ENCODE peak calls at places on chromosomes 2 and 18, in seven cellular contexts. I is heart left ventricle, B is ovary, P is A549, S is endothelial cell of umbilical vein, F is stomach, Q is HCT116. K is an unnamed sample.

GRCh38 chr2:70888925-70889715 is 46.6 kb upstream of the ATP6V1B1 start:
- DNase-seq in I (no peak), B (no peak), P (no peak), S (no peak), F (peak), Q (no peak), K (no peak)

GRCh38 chr2:25109822-25110221 is 58.6 kb downstream of the POMC start:
- DNase-seq in I (no peak), B (no peak), P (no peak), S (no peak), F (no peak), Q (no peak), K (no peak)

GRCh38 chr18:3595282-3596273 is 145.6 kb downstream of the TGIF1 start:
- DNase-seq in I (no peak), B (no peak), P (peak), S (peak), F (peak), Q (no peak), K (peak)

GRCh38 chr2:166230024-166230723 is 102.4 kb upstream of the SCN1A start:
- DNase-seq in I (no peak), B (no peak), P (peak), S (peak), F (no peak), Q (no peak), K (no peak)

GRCh38 chr2:101883860-101884259 is 107.9 kb upstream of the IL1R2 start:
- DNase-seq in I (no peak), B (no peak), P (peak), S (peak), F (no peak), Q (peak), K (peak)

GRCh38 chr2:204825054-204825453 is 279.8 kb downstream of the PARD3B start:
- DNase-seq in I (no peak), B (no peak), P (no peak), S (no peak), F (no peak), Q (no peak), K (no peak)

GRCh38 chr2:147033046-147033445 is 811.8 kb upstream of the ACVR2A start:
- DNase-seq in I (no peak), B (no peak), P (no peak), S (no peak), F (no peak), Q (no peak), K (no peak)

GRCh38 chr2:57698935-57699449 is 347.6 kb upstream of the VRK2 start:
- DNase-seq in I (no peak), B (no peak), P (no peak), S (no peak), F (no peak), Q (no peak), K (no peak)

GRCh38 chr18:46627136-46627535 is 29.9 kb downstream of the LOXHD1 start:
- DNase-seq in I (no peak), B (no peak), P (no peak), S (no peak), F (no peak), Q (no peak), K (no peak)

GRCh38 chr2:9779572-9780264 is 63.6 kb upstream of the TAF1B start:
- DNase-seq in I (peak), B (no peak), P (no peak), S (no peak), F (no peak), Q (no peak), K (no peak)

GRCh38 chr2:238803996-238804395 is 43.9 kb upstream of the TWIST2 start:
- DNase-seq in I (no peak), B (no peak), P (no peak), S (no peak), F (no peak), Q (no peak), K (no peak)

GRCh38 chr2:29528891-29529520 is 392.4 kb downstream of the ALK start:
- DNase-seq in I (peak), B (no peak), P (no peak), S (no peak), F (peak), Q (no peak), K (no peak)

GRCh38 chr2:98508690-98509054 is 64.0 kb downstream of the INPP4A start:
- DNase-seq in I (peak), B (no peak), P (no peak), S (no peak), F (peak), Q (no peak), K (peak)

GRCh38 chr18:47172476-47172875 is 3.7 kb downstream of the IER3IP1 start:
- DNase-seq in I (no peak), B (no peak), P (no peak), S (no peak), F (no peak), Q (no peak), K (no peak)

GRCh38 chr18:4107049-4107459 is 348.1 kb downstream of the DLGAP1 start:
- DNase-seq in I (no peak), B (no peak), P (no peak), S (no peak), F (no peak), Q (no peak), K (no peak)

GRCh38 chr2:120775801-120776589 is 40.3 kb downstream of the GLI2 start:
- DNase-seq in I (peak), B (peak), P (no peak), S (no peak), F (no peak), Q (no peak), K (no peak)

GRCh38 chr2:172082944-172083718 is 2.2 kb upstream of the DLX1 start:
- DNase-seq in I (no peak), B (no peak), P (no peak), S (peak), F (no peak), Q (no peak), K (no peak)

GRCh38 chr18:7784171-7784570 is 217.1 kb downstream of the PTPRM start:
- DNase-seq in I (no peak), B (no peak), P (no peak), S (no peak), F (no peak), Q (no peak), K (no peak)

GRCh38 chr2:8633186-8633734 is 48.6 kb upstream of the ID2 start:
- DNase-seq in I (no peak), B (no peak), P (no peak), S (no peak), F (no peak), Q (no peak), K (no peak)

GRCh38 chr2:146992466-146992865 is 852.4 kb upstream of the ACVR2A start:
- DNase-seq in I (no peak), B (no peak), P (no peak), S (no peak), F (no peak), Q (no peak), K (no peak)

GRCh38 chr2:42350434-42351063 is 10.5 kb downstream of the COX7A2L start:
- DNase-seq in I (no peak), B (no peak), P (no peak), S (no peak), F (no peak), Q (no peak), K (no peak)

GRCh38 chr2:237752761-237753165 is 45.8 kb upstream of the RBM44 start:
- DNase-seq in I (no peak), B (no peak), P (no peak), S (no peak), F (no peak), Q (no peak), K (no peak)

GRCh38 chr2:133599211-133599610 is 30.9 kb upstream of the NCKAP5 start:
- DNase-seq in I (no peak), B (no peak), P (no peak), S (no peak), F (no peak), Q (no peak), K (no peak)

GRCh38 chr2:229927817-229928321 is 5.6 kb downstream of the FBXO36 start:
- DNase-seq in I (no peak), B (no peak), P (no peak), S (peak), F (no peak), Q (no peak), K (no peak)

DNA sequence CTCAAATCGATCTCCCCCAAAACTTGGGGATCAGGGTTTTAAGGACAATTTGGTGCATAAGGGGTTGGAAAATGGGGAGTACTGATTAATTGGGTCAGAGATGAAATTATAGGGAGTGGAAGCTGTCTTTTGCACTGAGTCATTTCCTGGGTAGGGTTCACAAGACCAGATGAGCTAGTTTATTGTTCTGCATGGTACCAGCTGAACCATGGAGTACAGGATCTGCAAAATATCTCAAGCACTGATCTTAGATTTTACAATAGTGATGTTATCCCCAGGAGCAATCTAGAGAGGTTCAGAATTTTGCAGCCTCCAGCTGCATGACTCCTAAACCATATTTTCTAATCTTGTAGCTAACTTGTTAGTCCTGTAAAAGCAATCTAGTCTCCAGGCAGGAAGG is 73.1 kb downstream of the CPO start:
- DNase-seq in I (no peak), B (no peak), P (no peak), S (peak), F (no peak), Q (no peak), K (no peak)
- H3K27ac ChIP-seq in I (no peak), B (no peak), P (no peak), S (no peak), F (no peak), Q (no peak), K (no peak)

GRCh38 chr2:219125225-219125885 is 35.3 kb downstream of the NHEJ1 start:
- DNase-seq in I (peak), B (peak), P (peak), S (no peak), F (peak), Q (peak), K (peak)
- TF ChIP-seq POLR2A in I (no peak), B (no peak), P (no peak), S (no peak), F (no peak), Q (no peak), K (peak)

GRCh38 chr2:190277234-190278112 is 42.2 kb downstream of the HIBCH start:
- DNase-seq in I (no peak), B (no peak), P (peak), S (peak), F (no peak), Q (peak), K (no peak)

GRCh38 chr2:190283783-190284182 is 35.8 kb downstream of the HIBCH start:
- DNase-seq in I (no peak), B (no peak), P (no peak), S (no peak), F (no peak), Q (no peak), K (no peak)

DNA sequence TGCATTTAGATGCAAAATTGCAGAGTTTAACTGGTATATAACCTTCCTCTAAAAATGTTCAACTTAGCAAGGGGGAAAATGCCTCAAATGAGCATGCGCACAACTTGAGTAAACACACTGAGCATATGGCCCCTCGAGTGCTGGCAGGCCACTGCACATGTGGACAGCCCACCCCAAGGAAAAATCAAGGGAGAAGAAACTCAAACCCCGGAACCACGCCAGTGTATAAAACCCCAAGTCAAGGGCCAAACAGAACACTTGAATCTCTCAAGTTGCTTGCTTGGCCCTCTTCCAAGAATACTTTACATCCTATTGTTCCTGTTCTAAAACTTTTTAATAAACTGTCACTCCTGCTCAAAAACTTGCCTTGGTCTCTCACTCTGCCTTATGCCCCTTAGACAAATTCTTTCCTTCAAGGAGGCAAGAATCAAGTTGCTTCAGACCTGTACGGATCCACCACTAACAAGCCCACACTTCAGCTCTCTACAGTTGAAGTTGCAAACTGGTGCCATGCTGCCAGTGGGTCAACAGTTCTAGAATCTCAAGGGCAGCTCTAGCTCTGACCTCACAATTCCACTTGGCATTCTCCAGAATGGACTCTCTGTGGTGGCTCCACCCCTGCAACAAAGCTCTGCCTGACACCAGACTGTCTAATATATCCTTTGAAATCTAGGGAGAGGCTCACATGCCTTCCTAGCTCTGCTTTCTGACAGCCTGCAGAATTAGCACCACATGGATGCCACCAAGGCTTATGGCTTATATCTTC is 38.9 kb downstream of the HIBCH start:
- DNase-seq in I (no peak), B (no peak), P (no peak), S (peak), F (no peak), Q (no peak), K (no peak)
- H3K27ac ChIP-seq in I (no peak), B (no peak), P (no peak), S (no peak), F (no peak), Q (no peak), K (no peak)

GRCh38 chr2:216082388-216082733 is 642 bp downstream of the TMEM169 start:
- DNase-seq in I (no peak), B (no peak), P (no peak), S (no peak), F (no peak), Q (no peak), K (no peak)

GRCh38 chr2:216082805-216083204 is 1.1 kb downstream of the TMEM169 start:
- DNase-seq in I (peak), B (no peak), P (peak), S (no peak), F (no peak), Q (no peak), K (no peak)

GRCh38 chr2:216083464-216084279 is 2.0 kb downstream of the TMEM169 start:
- DNase-seq in I (no peak), B (no peak), P (no peak), S (no peak), F (no peak), Q (no peak), K (no peak)

GRCh38 chr2:216081012-216081411 is 597 bp downstream of the PECR start:
- DNase-seq in I (no peak), B (no peak), P (no peak), S (no peak), F (no peak), Q (no peak), K (no peak)

DNA sequence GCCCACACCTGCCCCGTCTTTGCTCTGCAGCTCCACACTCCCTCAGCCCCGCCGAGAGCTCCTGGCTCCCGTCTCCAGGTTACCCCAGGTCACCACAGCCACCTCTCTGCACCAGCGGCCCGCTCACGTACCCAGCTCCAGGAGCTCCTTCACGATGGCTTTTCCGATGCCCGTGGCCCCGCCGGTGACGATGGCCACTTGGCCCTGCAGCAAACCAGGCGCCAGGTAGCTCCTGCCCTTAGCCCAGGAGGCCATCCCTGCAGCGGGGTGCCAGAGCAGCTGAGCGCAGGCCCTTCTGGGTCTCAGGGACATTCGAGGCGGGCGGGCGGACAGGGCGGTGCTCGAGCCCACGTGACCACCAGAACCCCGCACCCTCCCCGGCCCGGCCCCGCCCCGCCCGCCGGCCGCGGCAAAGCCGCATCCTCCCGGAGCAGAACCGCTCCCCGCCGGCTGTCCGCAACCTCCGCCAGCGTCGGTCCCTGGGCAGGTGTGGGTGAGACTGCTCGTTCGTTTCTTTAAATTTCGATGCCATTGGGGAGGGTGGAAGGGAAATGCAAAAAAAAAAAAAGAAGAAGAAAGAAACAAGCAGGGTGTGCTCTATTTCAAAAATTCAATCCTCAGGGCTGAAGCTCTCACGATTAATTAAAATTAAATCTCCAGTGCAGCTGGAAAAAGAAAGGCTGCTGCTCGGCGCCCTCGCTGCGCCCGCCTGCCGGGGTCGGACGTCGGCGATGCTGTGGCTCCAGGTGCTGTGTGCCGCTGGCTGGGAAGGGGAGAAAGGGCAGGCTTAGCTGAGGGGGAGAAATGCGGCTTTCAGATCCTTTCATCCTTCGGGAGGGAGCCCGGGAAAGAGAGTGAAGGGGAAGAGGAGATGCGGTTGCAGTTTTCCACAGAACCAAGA is at the start of the genes PECR and TMEM169:
- DNase-seq in I (peak), B (peak), P (peak), S (peak), F (peak), Q (peak), K (peak)
- TF ChIP-seq POLR2A in I (peak), B (peak), P (peak), S (no peak), F (no peak), Q (peak), K (no peak)

DNA sequence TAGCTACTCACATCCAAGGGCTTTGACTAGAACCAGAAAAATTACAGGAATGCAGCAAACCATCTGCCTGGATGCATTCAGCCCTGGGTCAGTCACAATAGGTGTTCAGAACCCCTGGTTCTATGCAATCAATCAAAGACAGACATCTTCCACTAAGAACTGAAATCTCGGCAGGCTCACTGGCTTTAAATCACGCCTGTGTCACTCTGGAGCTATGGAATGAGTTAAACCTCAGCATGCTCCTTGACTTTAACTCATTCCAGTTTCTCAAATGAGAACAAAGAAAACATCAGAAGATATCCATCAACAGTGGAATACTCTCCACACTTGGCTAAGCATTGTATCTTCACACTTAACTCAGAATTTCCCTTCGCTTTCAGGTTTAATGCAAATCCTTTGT is 68.0 kb upstream of the SPTBN1 start:
- DNase-seq in I (no peak), B (no peak), P (no peak), S (no peak), F (no peak), Q (no peak), K (no peak)
- H3K27ac ChIP-seq in I (peak), B (no peak), P (no peak), S (no peak), F (peak), Q (no peak), K (no peak)

GRCh38 chr18:21740474-21740723 is 193 bp upstream of the MIB1 start:
- DNase-seq in I (peak), B (no peak), P (peak), S (peak), F (no peak), Q (no peak), K (peak)

GRCh38 chr18:21740724-21741510 is at the start of gene MIB1:
- DNase-seq in I (peak), B (peak), P (no peak), S (no peak), F (peak), Q (peak), K (peak)

GRCh38 chr18:21743166-21743831 is 2.7 kb downstream of the MIB1 start:
- DNase-seq in I (no peak), B (no peak), P (no peak), S (no peak), F (no peak), Q (no peak), K (no peak)

GRCh38 chr18:21742323-21742687 is 1.7 kb downstream of the MIB1 start:
- DNase-seq in I (no peak), B (no peak), P (no peak), S (peak), F (no peak), Q (no peak), K (no peak)

DNA sequence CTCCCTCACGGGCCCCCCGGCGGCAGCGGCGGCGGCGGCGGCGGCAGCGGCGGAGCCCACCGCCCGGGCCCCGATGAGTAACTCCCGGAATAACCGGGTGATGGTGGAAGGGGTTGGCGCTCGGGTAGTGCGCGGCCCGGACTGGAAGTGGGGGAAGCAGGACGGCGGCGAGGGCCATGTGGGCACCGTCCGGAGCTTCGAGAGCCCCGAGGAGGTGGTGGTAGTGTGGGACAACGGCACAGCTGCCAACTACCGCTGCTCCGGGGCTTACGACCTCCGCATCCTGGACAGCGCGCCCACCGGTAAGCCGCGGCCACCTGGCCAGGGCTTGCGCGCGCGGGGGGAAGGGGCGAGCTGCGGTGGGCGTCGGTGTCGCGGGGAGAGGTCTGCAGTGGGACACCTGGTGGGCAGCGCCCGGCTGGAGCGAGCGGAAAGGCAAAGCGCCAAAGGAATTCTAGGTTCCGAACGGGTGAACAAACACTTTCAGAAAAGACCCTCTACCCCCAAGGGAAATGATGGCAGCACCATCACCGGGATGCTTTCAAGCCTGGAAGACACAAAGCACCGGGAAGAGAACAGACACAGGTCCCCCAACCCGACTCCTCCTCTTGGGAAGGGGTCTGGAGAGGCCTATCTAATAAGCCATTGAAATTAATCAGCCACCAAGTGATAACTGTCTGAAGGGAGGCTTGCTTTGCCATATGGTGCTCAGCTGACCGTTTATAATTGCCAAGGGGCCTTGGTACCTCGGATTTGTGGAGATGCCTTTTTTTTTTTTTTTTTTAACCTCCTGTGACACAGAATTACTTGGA is 1.1 kb downstream of the MIB1 start:
- DNase-seq in I (peak), B (peak), P (peak), S (peak), F (peak), Q (no peak), K (peak)
- TF ChIP-seq POLR2A in I (no peak), B (no peak), P (no peak), S (no peak), F (no peak), Q (no peak), K (no peak)

K was measured in adrenal gland.